ENCODE peak calls at places on chromosomes 3 and 15, in six cellular contexts. D, T, Y, R, Z and X are unnamed samples.
A peak's percentile ranks its signal among the peaks of the same experiment; 100 is the strongest.

GRCh38 chr3:113516115-113516505 is 1.2 kb upstream of the SPICE1 start:
- DNase-seq in Z (no peak), D (peak; percentile 30), Y (no peak), R (no peak), T (no peak), X (peak; percentile 34)

GRCh38 chr15:28891588-28891987 is 5.8 kb downstream of the APBA2 start:
- DNase-seq in Y (no peak), T (no peak), Z (no peak), R (no peak), D (no peak), X (no peak)

GRCh38 chr3:178646205-178646604 is 110.0 kb downstream of the KCNMB2 start:
- DNase-seq in R (no peak), Z (no peak), T (no peak), Y (no peak), D (no peak), X (no peak)

GRCh38 chr3:38616658-38617057 is 32.8 kb downstream of the SCN5A start:
- DNase-seq in Z (no peak), D (no peak), T (no peak), Y (no peak), R (no peak), X (no peak)

GRCh38 chr3:126959921-126960603 is 22.9 kb upstream of the PLXNA1 start:
- DNase-seq in D (peak; percentile 32), Z (no peak), Y (peak; percentile 52), R (peak; percentile 46), T (no peak), X (no peak)

GRCh38 chr3:62876064-62876463 is 848 bp upstream of the CADPS start:
- DNase-seq in T (no peak), R (no peak), Z (no peak), Y (no peak), D (peak; percentile 97), X (no peak)

GRCh38 chr15:31302778-31303433 is 23.7 kb upstream of the KLF13 start:
- DNase-seq in R (no peak), Y (peak; percentile 56), Z (no peak), D (peak; percentile 60), T (no peak), X (no peak)

GRCh38 chr3:134460965-134461364 is 24.8 kb downstream of the ANAPC13 start:
- DNase-seq in T (no peak), Y (no peak), Z (no peak), D (no peak), R (no peak), X (no peak)

GRCh38 chr15:42547926-42548257 is 701 bp downstream of the LRRC57 start:
- DNase-seq in D (no peak), T (no peak), Y (no peak), R (no peak), Z (no peak), X (no peak)

GRCh38 chr15:60221356-60221755 is 176.4 kb downstream of the ANXA2 start:
- DNase-seq in Y (no peak), D (no peak), T (no peak), Z (no peak), R (no peak), X (no peak)

GRCh38 chr15:99326235-99326634 is 75.0 kb downstream of the LRRC28 start:
- DNase-seq in Y (no peak), Z (peak; percentile 45), D (no peak), R (no peak), T (no peak), X (no peak)

GRCh38 chr15:99321477-99321876 is 70.2 kb downstream of the LRRC28 start:
- DNase-seq in Y (no peak), Z (no peak), T (no peak), D (no peak), R (no peak), X (no peak)

GRCh38 chr15:99322643-99323405 is 71.5 kb downstream of the LRRC28 start:
- DNase-seq in D (no peak), Y (no peak), T (no peak), Z (no peak), R (no peak), X (no peak)

GRCh38 chr15:99324700-99325099 is 73.4 kb downstream of the LRRC28 start:
- DNase-seq in D (no peak), R (no peak), Z (no peak), T (no peak), Y (no peak), X (no peak)

GRCh38 chr15:99324082-99324620 is 72.9 kb downstream of the LRRC28 start:
- DNase-seq in R (no peak), Z (no peak), T (no peak), Y (no peak), D (no peak), X (no peak)
- H3K27ac ChIP-seq in R (peak overlapping the region; percentile 30), Z (no peak overlapping the region), T (no peak overlapping the region), Y (no peak overlapping the region), D (no peak overlapping the region), X (no peak overlapping the region)

DNA sequence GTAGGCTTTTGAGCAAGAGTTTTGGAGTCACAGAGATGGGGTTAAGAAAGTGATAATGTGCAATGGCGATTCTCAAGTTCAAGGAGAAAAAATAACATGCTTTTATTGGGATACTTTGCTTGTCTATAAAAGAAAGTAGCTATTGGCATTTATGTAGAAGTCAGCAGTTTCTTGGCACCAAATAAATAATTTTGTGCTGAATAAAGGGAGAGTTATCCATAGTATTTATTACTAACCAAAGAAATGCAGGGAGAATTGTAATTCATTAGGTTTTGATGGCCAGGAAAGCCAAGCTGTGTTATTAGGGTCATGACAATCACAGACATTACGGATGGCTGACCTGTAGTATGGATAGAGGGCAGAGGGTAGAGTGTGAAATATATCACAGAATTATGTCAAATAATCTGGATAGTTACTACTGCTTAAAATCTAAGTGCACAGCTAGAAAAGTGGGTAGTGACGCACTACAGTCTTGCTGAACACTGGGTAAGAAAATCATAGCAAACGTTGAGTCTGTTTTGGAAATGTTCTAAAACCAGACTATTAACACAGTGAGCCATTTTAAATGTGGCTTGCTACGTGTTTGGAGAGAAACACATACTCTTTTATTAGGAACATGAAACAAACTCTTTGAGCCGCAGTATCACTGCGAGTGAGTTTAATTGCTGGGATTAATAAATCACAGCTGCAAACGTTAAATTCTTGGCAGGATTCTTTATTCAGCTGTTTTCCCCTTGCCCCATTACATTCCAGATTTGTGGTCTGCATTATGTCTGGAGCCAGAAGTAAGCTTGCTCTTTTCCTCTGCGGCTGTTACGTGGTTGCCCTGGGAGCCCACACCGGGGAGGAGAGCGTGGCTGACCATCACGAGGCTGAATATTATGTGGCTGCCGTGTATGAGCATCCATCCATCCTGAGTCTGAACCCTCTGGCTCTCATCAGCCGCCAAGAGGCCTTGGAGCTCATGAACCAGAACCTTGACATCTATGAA is 33.4 kb downstream of the BTD start:
- DNase-seq in D (no peak), R (no peak), Y (peak; percentile 94), Z (no peak), T (no peak), X (no peak)
- TF ChIP-seq POLR2AphosphoS5 in D (no peak), R (no peak), Y (peak; percentile 97), Z (no peak), T (peak; percentile 78), X (no peak)

DNA sequence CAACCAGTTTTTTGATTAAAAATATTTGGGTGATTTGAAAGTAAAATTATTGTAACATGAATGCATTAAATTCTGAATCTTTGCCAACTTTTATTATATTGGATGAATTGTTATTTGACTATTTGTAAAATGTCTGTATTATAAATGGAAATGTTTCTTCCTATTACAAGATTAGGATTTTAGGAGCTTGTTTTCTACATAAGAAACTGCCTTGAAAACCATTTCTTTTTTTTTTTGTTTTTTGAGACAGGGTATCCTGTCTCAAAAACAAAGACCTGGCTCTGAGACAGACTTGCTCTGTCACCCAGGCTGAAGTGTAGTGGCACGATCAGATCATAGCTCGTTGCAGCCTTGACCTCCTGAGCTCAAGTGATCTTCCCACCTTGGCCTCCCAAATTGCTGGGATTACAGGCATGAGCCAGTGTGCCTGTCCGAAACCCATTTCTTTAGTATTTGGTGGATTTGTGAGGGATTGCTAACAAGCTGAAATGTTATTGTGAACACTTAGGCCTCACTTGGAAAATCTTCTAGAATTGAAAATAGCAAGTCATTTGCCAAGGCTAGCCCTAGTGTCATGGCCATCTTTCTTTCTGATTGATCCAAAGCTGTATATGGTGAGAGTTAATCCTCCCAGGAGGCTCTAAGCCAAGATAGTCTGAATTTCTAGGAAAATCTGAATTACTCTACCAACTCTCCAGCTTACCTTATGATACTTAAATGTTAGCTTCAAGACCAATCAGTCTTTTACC is 100.3 kb downstream of the FNDC3B start:
- DNase-seq in Z (no peak), R (no peak), Y (no peak), D (no peak), T (no peak), X (no peak)
- H3K27ac ChIP-seq in Z (peak overlapping the region; percentile 82), R (peak overlapping the region; percentile 82), Y (peak overlapping the region; percentile 76), D (peak overlapping the region; percentile 83), T (peak overlapping the region; percentile 62), X (peak overlapping the region; percentile 98)

GRCh38 chr15:52856286-52856685 is 66.2 kb upstream of the ONECUT1 start:
- DNase-seq in T (no peak), Y (no peak), D (no peak), Z (no peak), R (no peak), X (no peak)

GRCh38 chr15:52857937-52858336 is 67.8 kb upstream of the ONECUT1 start:
- DNase-seq in Z (no peak), T (no peak), R (no peak), D (peak; percentile 15), Y (no peak), X (no peak)

GRCh38 chr15:52858388-52859176 is 68.4 kb upstream of the ONECUT1 start:
- DNase-seq in Z (no peak), D (peak; percentile 56), Y (no peak), T (no peak), R (no peak), X (no peak)

GRCh38 chr15:52857471-52857870 is 67.3 kb upstream of the ONECUT1 start:
- DNase-seq in T (no peak), Y (no peak), R (no peak), Z (no peak), D (no peak), X (no peak)

GRCh38 chr15:52855157-52855556 is 65.0 kb upstream of the ONECUT1 start:
- DNase-seq in Z (no peak), T (no peak), D (no peak), Y (no peak), R (no peak), X (no peak)
- TF ChIP-seq POLR2AphosphoS5 in Z (no peak), T (no peak), D (no peak), Y (no peak), R (no peak), X (no peak)